ENCODE peak calls at places on chromosomes 2 and 18, in nine cellular contexts. W is lower lobe of right lung; Y is lower leg skin; R is neuronal stem cell; Q is fibroblast of gingiva; Z is SHP77; X is stimulated activated CD4-positive, alpha-beta T cell treated with anti-CD3 and anti-CD28 coated beads, Interleukin-4, amount 100 ng/mL, for 4 hours; M is amygdala; T is Right ventricle myocardium inferior. V is an unnamed sample.

GRCh38 chr2:27561060-27561459 is 21.8 kb upstream of the ZNF512 start:
- DNase-seq in X (no peak), T (no peak), Y (no peak), M (no peak), Z (no peak), W (no peak), R (no peak), Q (no peak), V (no peak)

GRCh38 chr2:142682528-142682927 is 194.9 kb upstream of the KYNU start:
- DNase-seq in T (no peak), Q (peak; percentile 55), W (no peak), Y (no peak), M (no peak), R (no peak), X (no peak), Z (no peak), V (no peak)

GRCh38 chr2:1859671-1860450 is 115.5 kb upstream of the PXDN start:
- DNase-seq in R (no peak), T (no peak), Z (no peak), M (no peak), Y (no peak), X (no peak), Q (no peak), W (no peak), V (no peak)

GRCh38 chr2:164840458-164840929 is 1.1 kb downstream of the COBLL1 start:
- DNase-seq in W (peak; percentile 79), T (peak; percentile 70), Z (no peak), X (no peak), Y (peak; percentile 51), Q (no peak), R (no peak), M (no peak), V (peak; percentile 19)

GRCh38 chr2:220969348-220969747 is 602.8 kb downstream of the EPHA4 start:
- DNase-seq in Q (no peak), T (no peak), W (no peak), Z (no peak), Y (no peak), M (no peak), X (no peak), R (no peak), V (no peak)

GRCh38 chr2:238948765-238949641 is 101.1 kb downstream of the TWIST2 start:
- DNase-seq in T (no peak), Y (no peak), Q (no peak), M (no peak), W (no peak), R (no peak), Z (no peak), X (no peak), V (no peak)

GRCh38 chr2:121778736-121779487 is 23.5 kb downstream of the TSN start:
- DNase-seq in T (no peak), X (no peak), R (no peak), Y (no peak), W (no peak), M (no peak), Q (no peak), Z (peak; percentile 15), V (no peak)

GRCh38 chr2:1739322-1739957 is 4.9 kb downstream of the PXDN start:
- DNase-seq in Y (peak; percentile 8), R (no peak), M (no peak), X (no peak), Z (no peak), W (no peak), T (no peak), Q (no peak), V (no peak)

GRCh38 chr2:20050712-20051517 is 513 bp downstream of the LAPTM4A start:
- DNase-seq in X (peak; percentile 9), Y (peak; percentile 55), Z (peak; percentile 65), R (peak; percentile 42), Q (peak; percentile 75), W (peak; percentile 52), T (no peak), M (peak; percentile 15), V (no peak)

GRCh38 chr2:231467016-231467545 is 2.8 kb upstream of the NCL start:
- DNase-seq in X (no peak), Y (no peak), W (no peak), M (no peak), T (no peak), Z (no peak), Q (no peak), R (no peak), V (no peak)

GRCh38 chr2:139609109-139609508 is 828.9 kb upstream of the NXPH2 start:
- DNase-seq in Z (no peak), Q (no peak), M (no peak), Y (no peak), W (no peak), R (no peak), X (no peak), T (no peak), V (no peak)

GRCh38 chr18:53375641-53376040 is 848.8 kb downstream of the MBD2 start:
- DNase-seq in M (no peak), T (no peak), X (no peak), Q (no peak), Z (no peak), W (peak; percentile 59), R (no peak), Y (no peak), V (peak; percentile 29)

V was measured in NCI-H1092.